ENCODE peak calls at places on chromosomes 11 and 22, in six cellular contexts. S, X, B, J, W and Q are unnamed samples.

GRCh38 chr22:36725366-36726006 is 21.9 kb upstream of the CACNG2 start:
- DNase-seq in S (no peak), X (no peak), W (no peak), J (no peak), B (no peak), Q (no peak)

GRCh38 chr11:126362879-126363655 is 7.6 kb downstream of the ST3GAL4 start:
- DNase-seq in B (no peak), S (no peak), W (no peak), J (no peak), X (no peak), Q (no peak)

GRCh38 chr11:67311556-67312082 is 8.3 kb downstream of the SSH3 start:
- DNase-seq in X (no peak), B (no peak), J (no peak), W (no peak), S (no peak), Q (no peak)

GRCh38 chr22:36385491-36386350 is 2.0 kb downstream of the MYH9 start:
- DNase-seq in X (peak; percentile 89), W (no peak), J (peak; percentile 94), B (peak; percentile 93), S (peak; percentile 64), Q (peak; percentile 83)

GRCh38 chr11:77074205-77074604 is 7.4 kb downstream of the CAPN5 start:
- DNase-seq in W (no peak), X (no peak), J (peak; percentile 40), B (no peak), S (no peak), Q (no peak)

GRCh38 chr11:102050927-102051575 is 3.8 kb downstream of the CFAP300 start:
- DNase-seq in J (no peak), S (no peak), W (no peak), X (no peak), B (no peak), Q (no peak)

GRCh38 chr11:1275021-1275420 is 34.4 kb downstream of the TOLLIP start:
- DNase-seq in J (no peak), W (no peak), S (no peak), B (no peak), X (no peak), Q (no peak)

GRCh38 chr11:93842461-93842860 is 8.0 kb downstream of the VSTM5 start:
- DNase-seq in W (no peak), X (no peak), B (peak; percentile 86), S (no peak), J (no peak), Q (no peak)

GRCh38 chr11:126917531-126918204 is 82.9 kb downstream of the KIRREL3 start:
- DNase-seq in J (no peak), B (peak; percentile 96), X (no peak), W (no peak), S (no peak), Q (no peak)

GRCh38 chr11:86629070-86629706 is 43.2 kb downstream of the ME3 start:
- DNase-seq in X (no peak), S (no peak), B (no peak), J (peak; percentile 31), W (no peak), Q (no peak)

GRCh38 chr22:49328076-49328475 is 499.6 kb downstream of the BRD1 start:
- DNase-seq in W (peak; percentile 54), B (no peak), S (no peak), X (no peak), J (no peak), Q (no peak)

DNA sequence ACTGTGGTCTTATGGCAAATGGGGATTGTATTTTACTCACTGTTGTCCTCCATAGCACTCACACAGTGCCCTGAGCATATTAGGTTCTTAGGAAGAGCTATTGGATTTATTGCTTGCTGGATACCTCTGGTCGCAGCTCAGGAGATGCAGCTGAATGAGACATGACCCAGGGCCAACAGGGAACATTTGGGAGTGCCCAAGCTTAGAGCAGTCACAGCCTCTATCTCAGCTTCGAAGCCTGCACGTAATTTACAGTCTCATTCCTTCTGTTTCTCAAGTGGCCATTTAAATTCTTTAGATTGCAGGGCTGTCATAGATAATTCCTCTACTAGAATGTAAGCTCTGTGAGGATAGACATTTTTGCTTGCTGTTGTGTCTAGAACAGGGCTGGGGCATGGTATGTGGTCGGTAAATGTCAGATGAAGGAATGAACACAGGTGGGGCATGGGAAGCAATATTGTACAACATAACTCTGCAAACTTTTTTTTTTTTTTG is 192.8 kb downstream of the GRIK4 start:
- DNase-seq in W (no peak), B (no peak), X (no peak), S (no peak), J (no peak), Q (no peak)
- H3K4me1 ChIP-seq in W (no peaks in the 10 kb centered on the region), B (no peaks in the 10 kb centered on the region), X (no peaks in the 10 kb centered on the region), S (no peaks in the 10 kb centered on the region), J (no peaks in the 10 kb centered on the region), Q (no peaks in the 10 kb centered on the region)

DNA sequence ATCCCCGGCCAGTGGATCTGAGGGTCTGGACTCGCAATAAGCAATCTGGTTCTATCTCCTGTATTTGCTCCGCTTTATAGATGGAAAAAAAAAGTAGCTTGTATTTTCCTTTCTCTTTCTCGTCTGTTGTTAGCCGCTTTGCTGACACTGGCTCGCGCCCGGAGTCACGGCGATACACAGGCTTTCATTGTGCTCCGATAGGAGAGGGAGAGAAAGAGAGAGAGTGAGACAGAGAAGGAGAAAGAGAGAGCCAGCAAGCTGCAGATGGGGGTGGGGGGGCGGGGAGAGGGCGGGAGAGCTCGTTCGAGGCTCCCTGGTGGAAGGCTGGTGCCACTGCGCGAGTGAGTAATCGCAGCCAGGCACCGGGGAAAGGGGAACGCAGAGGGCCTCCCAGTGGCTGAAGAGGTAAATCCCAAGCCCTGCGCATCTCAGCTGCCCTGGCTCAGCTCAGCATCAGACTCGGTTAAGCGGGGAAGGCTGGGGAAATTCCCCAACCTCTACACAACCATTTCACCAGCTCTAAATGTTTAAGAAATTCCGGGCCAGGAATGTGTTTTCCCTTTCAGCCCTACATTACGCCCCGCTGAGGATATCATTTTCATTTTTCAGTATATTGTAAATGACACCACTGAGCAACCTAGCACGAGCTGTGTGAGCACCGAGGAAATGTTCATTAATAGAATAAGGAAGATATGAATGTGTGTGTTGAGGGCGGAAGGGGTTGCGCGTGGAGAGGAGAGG is at the start of gene MAML2:
- DNase-seq in S (peak; percentile 93), B (peak; percentile 92), X (peak; percentile 95), J (peak; percentile 88), W (peak; percentile 96), Q (peak; percentile 94)
- TF ChIP-seq CTCF in S (peak; percentile 97), B (peak; percentile 96), X (peak; percentile 92), J (peak; percentile 95), W (peak; percentile 89), Q (peak; percentile 91)

DNA sequence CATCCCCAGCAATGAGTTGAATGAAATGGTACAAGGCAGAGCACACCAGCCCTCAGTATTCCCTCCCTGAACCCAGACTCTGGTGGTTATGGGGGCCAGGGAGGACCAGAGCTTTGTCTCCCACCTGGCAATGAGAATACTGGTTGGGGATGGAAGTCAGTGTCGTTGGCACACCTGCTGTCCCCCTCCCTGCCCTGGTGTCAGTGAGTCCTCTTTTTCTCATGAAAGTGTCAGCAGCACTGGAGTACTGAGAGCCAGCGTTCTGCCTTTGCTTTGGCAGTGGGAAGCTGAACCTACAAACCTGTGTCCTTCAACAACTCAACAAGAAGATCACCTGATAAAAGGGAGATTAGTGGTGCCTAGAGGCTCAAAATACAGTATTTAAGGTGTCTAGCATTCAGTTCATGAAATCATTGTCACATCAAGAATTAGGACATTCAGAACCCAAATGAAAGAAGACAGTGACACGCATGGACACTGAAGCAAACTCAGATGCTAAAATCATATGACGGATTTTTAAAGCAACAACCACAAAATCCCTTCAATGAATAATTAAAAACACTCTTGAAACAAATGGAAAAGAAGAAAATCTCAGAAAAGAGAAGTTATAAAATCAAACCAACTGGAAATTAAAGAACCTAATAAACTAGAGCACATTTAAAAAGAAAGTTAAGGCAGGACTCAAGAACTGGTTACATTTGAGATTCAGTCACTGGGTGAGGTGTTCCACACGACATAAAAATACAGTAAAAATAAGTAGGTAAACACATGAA is 77.5 kb upstream of the VPREB1 start:
- DNase-seq in J (no peak), X (no peak), B (no peak), W (no peak), S (no peak), Q (no peak)
- H3K27ac ChIP-seq in J (no peak overlapping the region), X (no peak overlapping the region), B (no peak overlapping the region), W (no peak overlapping the region), S (no peak overlapping the region), Q (no peak overlapping the region)

DNA sequence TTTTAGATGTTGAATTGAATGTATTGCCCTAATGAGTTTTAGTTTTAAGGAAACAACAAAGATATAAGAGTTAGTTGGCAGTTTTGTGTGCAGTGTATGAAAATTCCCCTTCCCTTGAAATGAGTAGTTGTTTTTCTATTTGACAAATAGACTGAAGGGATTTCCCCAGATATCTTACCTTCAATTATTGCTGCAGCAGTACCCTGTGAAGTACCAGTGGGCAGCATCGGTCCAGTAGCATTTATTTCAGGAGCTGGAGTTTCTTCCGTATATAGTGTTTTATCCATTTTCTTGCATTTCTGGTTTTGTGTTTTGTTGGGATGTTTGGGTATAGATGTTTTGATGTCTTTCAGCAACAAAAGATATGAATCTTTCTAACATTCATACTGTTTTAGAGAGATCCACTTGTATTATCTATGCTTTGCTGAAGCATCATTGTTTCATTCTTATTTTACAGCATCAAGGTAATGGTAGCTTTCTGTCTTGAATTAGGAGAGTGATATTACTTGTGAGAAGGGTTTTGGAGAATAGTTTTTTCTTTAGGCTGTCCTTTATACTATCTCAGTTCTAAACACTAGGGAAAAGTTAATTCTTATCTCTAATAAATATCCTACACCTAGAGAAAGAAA is 7.4 kb downstream of the KMT2A start:
- DNase-seq in B (no peak), X (no peak), S (no peak), W (no peak), J (no peak), Q (no peak)
- H3K4me1 ChIP-seq in B (peaks cover 22% of the 10 kb centered on the region), X (peaks cover 7% of the 10 kb centered on the region), S (peaks cover 27% of the 10 kb centered on the region), W (peaks cover 96% of the 10 kb centered on the region), J (peaks cover 56% of the 10 kb centered on the region), Q (peaks cover 15% of the 10 kb centered on the region)

GRCh38 chr11:72014761-72015320 is 16.1 kb downstream of the IL18BP start:
- DNase-seq in B (no peak), J (no peak), S (no peak), W (no peak), X (no peak), Q (no peak)

GRCh38 chr11:72012091-72012630 is 13.5 kb downstream of the IL18BP start:
- DNase-seq in S (no peak), X (no peak), J (no peak), W (no peak), B (no peak), Q (no peak)

GRCh38 chr11:72013765-72014711 is 15.3 kb downstream of the IL18BP start:
- DNase-seq in X (no peak), S (no peak), W (no peak), B (no peak), J (no peak), Q (no peak)

GRCh38 chr11:72012897-72013721 is 14.4 kb downstream of the IL18BP start:
- DNase-seq in S (peak; percentile 90), B (peak; percentile 76), W (no peak), J (peak; percentile 59), X (peak; percentile 79), Q (peak; percentile 75)

DNA sequence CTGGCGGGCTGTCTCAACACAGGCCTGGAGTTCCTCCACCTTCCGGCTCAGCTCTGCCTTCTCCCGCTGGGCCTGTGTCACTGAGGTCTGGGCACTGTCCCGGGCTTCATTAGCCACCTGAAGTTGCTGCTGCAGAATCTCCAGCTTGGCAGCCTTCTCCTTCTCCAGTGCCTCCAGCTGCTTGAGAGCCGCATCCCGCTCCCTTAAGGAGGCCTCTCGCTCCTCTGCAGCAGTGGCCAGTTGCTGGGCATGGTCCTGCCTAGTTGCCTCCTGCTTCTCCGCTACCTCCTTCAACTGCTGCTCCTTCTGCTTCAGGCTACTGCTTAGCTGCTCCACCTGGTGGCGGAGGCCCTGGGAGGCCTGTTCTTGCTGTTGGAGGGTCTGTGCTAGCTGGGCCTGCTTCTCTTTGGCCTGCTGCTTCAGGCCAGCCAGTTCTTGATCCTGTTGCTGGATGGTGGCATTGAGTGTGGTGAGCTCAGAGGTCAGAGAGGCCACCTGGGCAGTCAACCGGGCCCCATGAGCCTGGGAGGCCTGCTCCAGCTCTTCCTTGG is 16.9 kb downstream of the IL18BP start:
- DNase-seq in B (no peak), J (no peak), X (no peak), W (no peak), S (no peak), Q (no peak)
- TF ChIP-seq CTCF in B (peak; percentile 45), J (no peak), X (no peak), W (no peak), S (no peak), Q (no peak)

GRCh38 chr22:19661156-19661555 is 53.1 kb upstream of the SEPTIN5 start:
- DNase-seq in S (no peak), W (no peak), J (no peak), X (no peak), B (no peak), Q (no peak)
- H3K27ac ChIP-seq in S (no peak overlapping the region), W (no peak overlapping the region), J (no peak overlapping the region), X (no peak overlapping the region), B (no peak overlapping the region), Q (no peak overlapping the region)